ENCODE peak calls at places on chromosomes 11 and 22, in six cellular contexts. E is mucosa of descending colon; U is cardiac muscle cell; L is BJ; K is astrocyte of the spinal cord; W is CD8-positive, alpha-beta T cell. R is an unnamed sample.

GRCh38 chr11:104609297-104609696 is 289.0 kb downstream of the CASP12 start:
- DNase-seq in W (peak), L (no peak), K (peak), E (no peak), U (peak), R (no peak)

GRCh38 chr11:109644158-109644557 is 222.2 kb downstream of the C11orf87 start:
- DNase-seq in E (no peak), K (peak), W (no peak), U (peak), L (no peak), R (no peak)

GRCh38 chr11:122706689-122707088 is 51.2 kb downstream of the UBASH3B start:
- DNase-seq in K (peak), E (no peak), U (no peak), W (no peak), L (peak), R (peak)

GRCh38 chr22:39518996-39519680 is 1.2 kb upstream of the ATF4 start:
- DNase-seq in W (no peak), E (no peak), L (no peak), K (peak), U (peak), R (no peak)

GRCh38 chr11:125679397-125679796 is 1.2 kb downstream of the ACRV1 start:
- DNase-seq in W (no peak), U (peak), E (no peak), L (no peak), K (no peak), R (no peak)

GRCh38 chr22:21709688-21710087 is 25.9 kb downstream of the YPEL1 start:
- DNase-seq in L (no peak), U (no peak), W (no peak), K (no peak), E (no peak), R (no peak)

GRCh38 chr11:17179972-17180371 is 27.8 kb downstream of the PIK3C2A start:
- DNase-seq in K (no peak), W (no peak), E (no peak), L (no peak), U (no peak), R (no peak)

GRCh38 chr11:108018708-108019107 is 10.0 kb downstream of the CUL5 start:
- DNase-seq in K (no peak), W (no peak), E (no peak), L (no peak), U (no peak), R (no peak)

GRCh38 chr22:46674367-46674781 is 54.2 kb downstream of the GRAMD4 start:
- DNase-seq in U (no peak), K (no peak), W (peak), E (peak), L (no peak), R (no peak)

GRCh38 chr11:125763483-125763882 is 15.1 kb downstream of the PATE2 start:
- DNase-seq in U (no peak), K (no peak), L (no peak), E (no peak), W (no peak), R (no peak)

DNA sequence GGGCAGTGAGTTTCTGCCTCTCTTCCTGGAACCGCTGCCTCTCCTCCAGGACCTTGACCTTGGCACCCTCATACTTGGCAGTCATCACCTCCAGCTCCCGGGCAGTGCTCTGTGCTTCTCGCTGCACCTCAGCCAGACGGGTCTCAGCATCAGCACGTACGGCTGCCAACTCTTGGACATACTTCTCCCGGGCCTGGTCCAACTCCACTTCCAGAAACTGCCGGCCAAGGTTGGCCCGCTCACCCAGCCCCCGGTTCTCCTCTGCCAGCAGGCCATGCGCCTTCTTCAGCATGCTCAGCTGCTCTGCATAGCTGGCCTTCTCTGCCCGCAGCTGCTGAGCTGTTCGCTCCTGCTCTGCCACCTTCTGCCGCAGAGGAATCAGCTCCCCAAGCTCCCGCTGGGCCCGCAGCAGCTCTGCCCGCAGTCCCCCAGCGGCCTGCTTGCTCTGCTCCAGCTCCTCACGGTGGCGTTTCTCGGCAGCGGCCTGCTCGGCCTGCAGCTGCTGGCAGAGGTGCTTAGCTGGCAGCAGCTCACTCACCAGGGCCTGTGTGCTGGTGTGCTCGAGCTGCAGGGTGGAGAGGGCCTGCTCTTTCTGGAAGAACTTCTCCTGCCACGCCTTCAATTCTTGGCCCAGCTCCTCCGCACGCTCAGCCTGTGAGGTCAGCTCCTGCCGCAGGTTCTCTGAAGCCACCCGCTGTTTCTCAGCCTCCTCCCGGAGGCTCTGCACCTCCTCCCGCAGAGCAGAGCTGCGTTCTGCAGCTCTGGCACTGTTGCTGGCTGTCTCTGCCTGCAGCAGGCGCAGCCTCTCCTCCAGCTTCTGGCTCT is 14.4 kb downstream of the IL18BP start:
- DNase-seq in U (peak), W (no peak), E (no peak), K (peak), L (peak), R (no peak)
- TF ChIP-seq CTCF in U (no peak), W (no peak), E (no peak), K (peak), L (no peak), R (no peak)

GRCh38 chr22:27794244-27794643 is 7.3 kb downstream of the MN1 start:
- DNase-seq in W (no peak), L (no peak), K (no peak), U (no peak), E (no peak), R (no peak)
- H3K4me3 ChIP-seq in W (no peak), L (no peak), K (no peak), U (no peak), E (no peak), R (no peak)

DNA sequence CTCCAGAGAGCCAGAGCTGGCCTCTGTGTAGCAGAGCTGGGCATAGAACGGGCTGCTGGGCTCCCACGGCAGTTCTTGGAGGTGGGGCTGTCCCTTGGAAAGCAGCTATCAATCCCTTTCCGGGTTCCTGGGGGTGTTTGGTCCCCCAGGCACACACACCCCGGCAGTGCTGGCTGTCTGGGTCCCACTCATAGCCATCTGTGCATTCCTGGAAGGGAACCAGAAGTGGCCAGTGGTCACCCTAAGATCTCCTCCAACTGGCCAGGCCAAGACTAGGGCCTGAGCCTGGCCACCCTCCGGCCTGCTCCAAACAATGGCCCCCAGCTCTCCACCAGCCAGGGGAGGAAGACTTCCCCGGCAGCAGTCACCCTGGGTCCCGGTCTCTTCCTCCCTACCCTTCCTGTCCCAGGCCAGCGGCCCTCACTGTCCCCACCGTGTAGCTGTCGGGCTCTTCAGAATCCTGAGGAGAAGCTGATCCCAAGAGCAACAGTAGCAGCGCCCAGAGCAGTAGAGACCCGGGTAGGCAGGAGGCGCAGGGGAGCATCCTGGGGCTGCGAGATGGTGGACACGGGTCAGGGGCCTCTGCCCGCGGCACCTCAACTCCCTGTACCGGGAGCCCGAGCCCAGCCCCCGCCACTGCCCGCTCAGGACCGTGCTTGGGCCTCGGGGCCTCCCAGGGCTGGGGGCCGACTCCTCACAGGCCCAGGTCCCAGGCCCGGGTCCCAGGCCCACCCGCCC is 620 bp downstream of the EFEMP2 start:
- DNase-seq in L (no peak), K (peak), W (no peak), E (peak), U (peak), R (no peak)
- TF ChIP-seq CTCF in L (peak), K (peak), W (no peak), E (no peak), U (peak), R (peak)

GRCh38 chr22:50143096-50143495 is 27.4 kb upstream of the PANX2 start:
- DNase-seq in L (no peak), K (no peak), E (no peak), W (no peak), U (no peak), R (no peak)

GRCh38 chr22:50144005-50144614 is 26.4 kb upstream of the PANX2 start:
- DNase-seq in K (no peak), W (no peak), U (no peak), L (no peak), E (no peak), R (no peak)

GRCh38 chr22:50146440-50147228 is 23.9 kb upstream of the PANX2 start:
- DNase-seq in E (peak), L (no peak), W (no peak), K (peak), U (peak), R (peak)

GRCh38 chr22:50148166-50148500 is 22.4 kb upstream of the PANX2 start:
- DNase-seq in E (no peak), L (no peak), K (no peak), U (no peak), W (no peak), R (no peak)

DNA sequence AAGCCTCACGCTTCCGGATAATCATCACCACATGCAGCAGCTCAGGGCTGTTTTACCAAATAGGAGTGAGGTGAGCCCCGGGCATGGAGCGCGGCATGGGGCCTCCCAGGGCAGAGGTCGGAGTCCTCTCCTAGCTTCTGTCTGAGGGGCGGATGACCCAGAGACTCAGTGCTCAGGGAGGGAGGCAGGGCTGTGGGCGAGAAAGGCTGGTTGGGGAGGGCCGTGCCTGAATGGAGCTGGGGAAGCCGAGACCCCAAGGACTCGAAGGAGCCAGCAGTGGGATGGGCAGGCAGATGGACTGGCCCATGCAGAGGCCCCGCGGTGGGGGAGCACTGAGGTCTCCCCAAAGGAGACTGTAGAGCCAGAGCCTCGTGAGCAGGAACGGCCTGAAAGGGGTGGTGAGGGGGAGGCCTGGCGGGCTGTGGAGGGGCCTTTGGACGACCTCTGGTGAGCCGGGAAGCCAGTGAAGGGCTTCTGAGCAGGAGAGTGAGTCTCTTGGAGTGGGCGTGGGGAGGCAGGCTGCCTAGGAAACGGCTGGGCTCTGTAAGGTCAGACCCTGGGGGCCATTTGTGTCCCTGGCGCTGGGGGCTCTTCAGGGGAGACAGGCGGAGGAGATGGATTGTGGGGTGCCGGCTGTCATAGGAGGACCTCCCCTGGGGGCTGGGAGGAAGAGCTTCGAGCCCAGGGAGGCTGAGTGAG is 24.6 kb upstream of the PANX2 start:
- DNase-seq in L (no peak), K (no peak), W (no peak), E (no peak), U (no peak), R (no peak)
- H3K4me3 ChIP-seq in L (no peak), K (no peak), W (no peak), E (no peak), U (no peak), R (no peak)

GRCh38 chr22:31080848-31081649 is at the start of gene SMTN:
- DNase-seq in E (peak), L (peak), U (peak), W (peak), K (peak), R (no peak)
- TF ChIP-seq CTCF in E (peak), L (no peak), U (peak), W (no peak), K (no peak), R (no peak)

DNA sequence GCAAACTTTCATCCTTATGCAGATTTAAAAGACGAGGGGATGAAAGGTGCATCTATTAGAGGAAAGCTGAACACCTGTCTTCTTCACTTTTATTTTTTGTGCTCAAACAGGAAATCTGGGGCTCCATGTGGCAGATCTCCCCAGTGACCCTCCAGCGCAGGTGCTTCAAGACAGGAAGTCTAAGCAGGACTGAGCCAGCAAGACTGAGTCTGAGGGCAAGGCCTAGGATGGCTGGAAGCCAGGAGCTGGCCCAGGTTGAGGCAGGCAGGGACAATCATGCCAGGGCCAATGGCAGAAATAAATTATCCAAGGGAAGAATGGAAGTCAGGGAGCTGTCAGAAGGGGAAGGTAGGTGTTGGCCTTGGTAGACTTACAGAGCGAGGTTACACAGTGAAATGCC is 101.1 kb upstream of the SPON1 start:
- DNase-seq in E (no peak), K (no peak), U (no peak), L (no peak), W (no peak), R (no peak)
- H3K4me3 ChIP-seq in E (no peak), K (no peak), U (no peak), L (no peak), W (no peak), R (no peak)

GRCh38 chr11:44484211-44484610 is 81.3 kb upstream of the CD82 start:
- DNase-seq in E (no peak), K (no peak), W (no peak), U (peak), L (no peak), R (no peak)
- TF ChIP-seq CTCF in E (no peak), K (peak), W (no peak), U (peak), L (peak), R (peak)

GRCh38 chr11:64864473-64865285 is 13.7 kb downstream of the EHD1 start:
- DNase-seq in U (peak), K (peak), L (no peak), E (peak), W (peak), R (peak)
- H3K4me3 ChIP-seq in U (no peak), K (no peak), L (no peak), E (no peak), W (peak), R (peak)

GRCh38 chr11:64000026-64000739 is 13.9 kb downstream of the OTUB1 start:
- DNase-seq in U (peak), W (peak), E (peak), L (no peak), K (peak), R (no peak)

GRCh38 chr11:63998558-63999348 is 12.5 kb downstream of the OTUB1 start:
- DNase-seq in W (no peak), U (no peak), E (no peak), K (no peak), L (no peak), R (no peak)

GRCh38 chr11:63999349-64000025 is 13.2 kb downstream of the OTUB1 start:
- DNase-seq in K (peak), W (peak), U (peak), E (peak), L (no peak), R (no peak)

GRCh38 chr11:64001552-64002427 is 15.6 kb downstream of the OTUB1 start:
- DNase-seq in U (peak), E (no peak), W (no peak), L (no peak), K (no peak), R (no peak)

DNA sequence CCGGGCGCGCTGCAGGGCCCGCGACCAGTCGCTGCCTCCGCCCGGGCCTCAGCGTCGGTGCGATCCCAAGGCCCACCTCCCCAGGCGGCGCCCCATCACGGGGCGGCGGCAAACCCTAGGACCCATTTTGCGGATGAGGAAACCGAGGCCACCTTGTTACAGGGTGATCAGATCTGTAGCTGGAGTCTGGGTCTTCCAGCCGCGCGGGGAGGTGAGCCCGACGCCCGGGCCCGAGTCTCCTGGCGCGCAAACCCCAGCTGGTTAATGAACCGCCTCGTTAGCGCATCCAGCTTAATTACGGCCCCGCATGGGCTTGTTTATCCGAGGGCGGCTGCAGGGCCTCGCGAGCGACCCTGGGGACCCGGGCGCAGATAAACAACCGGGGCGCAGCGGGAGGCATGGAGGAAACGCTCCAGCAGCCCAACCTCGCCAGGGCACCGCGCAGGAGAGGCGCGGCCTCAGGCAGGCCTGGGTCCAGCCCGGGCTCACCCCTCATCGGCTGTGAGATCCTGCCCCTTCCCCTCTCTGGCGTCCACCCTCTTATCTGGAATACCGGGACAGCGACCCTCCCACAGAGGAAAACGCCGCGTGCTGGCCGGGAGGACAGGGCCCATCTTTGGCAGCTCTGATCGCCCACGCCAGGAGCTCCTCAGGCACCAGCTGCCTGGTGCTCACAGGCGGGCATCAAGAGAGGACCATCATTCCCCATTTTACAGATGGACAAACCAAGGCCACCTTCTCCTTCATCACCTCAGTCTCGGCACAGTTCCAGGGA is 14.7 kb downstream of the OTUB1 start:
- DNase-seq in E (no peak), K (no peak), U (no peak), L (no peak), W (no peak), R (no peak)
- TF ChIP-seq CTCF in E (no peak), K (no peak), U (no peak), L (no peak), W (no peak), R (no peak)

R was measured in AG04449.